ENCODE peak calls at places on chromosome 1, in five cellular contexts. Q is NCI-H146; W is HepG2; H is activated effector memory CD4-positive, alpha-beta T cell treated with Interleukin-2 at 50 U/mL for 16 hours; J is COR-L47. M is an unnamed sample.

GRCh38 chr1:23643668-23644554 is 47.7 kb upstream of the RPL11 start:
- DNase-seq in Q (no peak), H (no peak), J (peak; percentile 28), W (no peak), M (no peak)

GRCh38 chr1:8389962-8390535 is 72.1 kb downstream of the SLC45A1 start:
- DNase-seq in J (no peak), H (no peak), Q (no peak), W (no peak), M (no peak)

GRCh38 chr1:29503441-29503840 is 267.1 kb downstream of the PTPRU start:
- DNase-seq in W (no peak), H (no peak), Q (peak; percentile 92), J (peak; percentile 68), M (no peak)

GRCh38 chr1:182029379-182030331 is 31.9 kb downstream of the ZNF648 start:
- DNase-seq in J (peak; percentile 96), W (peak; percentile 90), H (peak; percentile 99), Q (peak; percentile 91), M (peak; percentile 93)

GRCh38 chr1:158506369-158506987 is 34.5 kb downstream of the OR10R2 start:
- DNase-seq in J (peak; percentile 10), Q (no peak), H (no peak), W (peak; percentile 1), M (no peak)

GRCh38 chr1:22347854-22348760 is 103.5 kb upstream of the ZBTB40 start:
- DNase-seq in J (no peak), W (peak; percentile 91), Q (peak; percentile 47), H (no peak), M (no peak)

GRCh38 chr1:38990401-38990745 is 703 bp upstream of the AKIRIN1 start:
- DNase-seq in J (no peak), W (no peak), Q (no peak), H (no peak), M (no peak)

GRCh38 chr1:65146908-65147423 is 1.0 kb upstream of the AK4 start:
- DNase-seq in Q (no peak), J (no peak), H (no peak), W (no peak), M (no peak)

GRCh38 chr1:156766288-156767100 is 841 bp upstream of the PRCC start:
- DNase-seq in Q (peak; percentile 58), W (no peak), H (no peak), J (no peak), M (no peak)

GRCh38 chr1:154941332-154941995 is 4.9 kb upstream of the PMVK start:
- DNase-seq in J (no peak), Q (no peak), W (peak; percentile 81), H (no peak), M (no peak)

GRCh38 chr1:65421341-65422174 is 1.1 kb downstream of the LEPR start:
- DNase-seq in H (no peak), Q (peak; percentile 19), W (no peak), J (no peak), M (no peak)

GRCh38 chr1:62676606-62677356 is 11.4 kb downstream of the DOCK7 start:
- DNase-seq in Q (no peak), H (no peak), J (no peak), W (no peak), M (no peak)

GRCh38 chr1:95742591-95743089 is 508.6 kb downstream of the RWDD3 start:
- DNase-seq in W (no peak), Q (no peak), J (no peak), H (no peak), M (no peak)

GRCh38 chr1:244962140-244962539 is 97.8 kb upstream of the HNRNPU start:
- DNase-seq in Q (peak; percentile 14), H (no peak), J (no peak), W (no peak), M (no peak)

GRCh38 chr1:40036574-40036973 is 4.0 kb upstream of the CAP1 start:
- DNase-seq in Q (no peak), W (no peak), J (no peak), H (no peak), M (no peak)

GRCh38 chr1:54381524-54381923 is 24.7 kb downstream of the SSBP3 start:
- DNase-seq in H (no peak), W (no peak), Q (no peak), J (no peak), M (no peak)

GRCh38 chr1:235050911-235051360 is 77.7 kb downstream of the TOMM20 start:
- DNase-seq in Q (no peak), H (no peak), W (no peak), J (no peak), M (no peak)

GRCh38 chr1:110673805-110674336 is 869 bp downstream of the KCNA3 start:
- DNase-seq in Q (no peak), J (no peak), W (no peak), H (peak; percentile 18), M (no peak)

GRCh38 chr1:210123924-210124589 is 108.5 kb upstream of the SERTAD4 start:
- DNase-seq in J (no peak), H (no peak), Q (no peak), W (no peak), M (no peak)

GRCh38 chr1:33342041-33342723 is 21.3 kb upstream of the A3GALT2 start:
- DNase-seq in Q (peak; percentile 98), J (peak; percentile 96), H (no peak), W (peak; percentile 97), M (peak; percentile 59)